ENCODE peak calls at places on chromosomes 16 and 17, in ten cellular contexts. S, I, T, K, L, D, V, J, W and C are unnamed samples.

GRCh38 chr16:85448557-85449194 is 164.4 kb upstream of the GSE1 start:
- DNase-seq in L (peak), K (no peak), W (peak), S (no peak), J (no peak), T (peak), I (no peak), V (no peak), D (no peak), C (no peak)

GRCh38 chr16:4454618-4455017 is 19.8 kb downstream of the NMRAL1 start:
- DNase-seq in K (no peak), I (no peak), S (no peak), D (no peak), J (no peak), W (no peak), T (no peak), L (no peak), V (no peak), C (no peak)

GRCh38 chr17:29778936-29779811 is 150.9 kb downstream of the SSH2 start:
- DNase-seq in J (peak), L (peak), K (peak), T (peak), V (peak), I (peak), D (peak), W (peak), S (peak), C (peak)

GRCh38 chr17:8095361-8095760 is 7.8 kb upstream of the ALOX12B start:
- DNase-seq in K (no peak), W (no peak), J (no peak), S (no peak), L (no peak), D (no peak), V (no peak), I (no peak), T (no peak), C (no peak)

GRCh38 chr17:66667491-66668030 is 167.4 kb upstream of the CACNG5 start:
- DNase-seq in T (no peak), K (no peak), J (no peak), S (no peak), W (peak), V (no peak), D (no peak), I (no peak), L (peak), C (no peak)

GRCh38 chr16:23504453-23505179 is 5.7 kb downstream of the GGA2 start:
- DNase-seq in W (peak), L (peak), V (peak), S (peak), K (peak), D (peak), T (no peak), J (peak), I (peak), C (peak)

GRCh38 chr17:55743103-55743679 is 7.7 kb upstream of the PCTP start:
- DNase-seq in D (no peak), L (no peak), S (peak), V (peak), K (no peak), I (peak), T (no peak), J (no peak), W (no peak), C (no peak)

GRCh38 chr17:61849674-61850073 is 13.7 kb downstream of the BRIP1 start:
- DNase-seq in J (no peak), W (no peak), T (no peak), I (no peak), D (no peak), S (no peak), L (no peak), K (no peak), V (no peak), C (no peak)

GRCh38 chr17:51435171-51435552 is 174.8 kb downstream of the UTP18 start:
- DNase-seq in J (no peak), L (no peak), V (no peak), S (no peak), W (no peak), D (no peak), I (no peak), K (no peak), T (no peak), C (no peak)

GRCh38 chr16:85157813-85158701 is 45.8 kb upstream of the CIBAR2 start:
- DNase-seq in V (peak), J (no peak), K (no peak), T (no peak), I (no peak), D (no peak), L (no peak), W (no peak), S (no peak), C (no peak)

GRCh38 chr17:38906429-38907172 is 18.8 kb upstream of the LASP1NB start:
- DNase-seq in I (no peak), V (no peak), L (no peak), S (no peak), K (no peak), J (no peak), D (no peak), T (no peak), W (no peak), C (no peak)

GRCh38 chr17:73562896-73563295 is 81.3 kb downstream of the SDK2 start:
- DNase-seq in S (no peak), J (peak), I (peak), D (no peak), L (no peak), V (no peak), W (no peak), K (no peak), T (no peak), C (no peak)

GRCh38 chr16:67531247-67531646 is 2.6 kb downstream of the RIPOR1 start:
- DNase-seq in J (no peak), W (no peak), T (no peak), V (no peak), L (no peak), D (no peak), S (no peak), K (peak), I (no peak), C (no peak)

GRCh38 chr16:30185683-30186421 is 2.5 kb downstream of the CORO1A start:
- DNase-seq in D (peak), S (peak), J (no peak), I (no peak), V (no peak), L (peak), T (no peak), W (peak), K (peak), C (no peak)

GRCh38 chr16:6091021-6091420 is 993.4 kb upstream of the EEF2KMT start:
- DNase-seq in V (no peak), W (no peak), L (no peak), S (no peak), D (no peak), I (no peak), J (no peak), K (no peak), T (no peak), C (no peak)

GRCh38 chr17:64357191-64357981 is 33.3 kb downstream of the PECAM1 start:
- DNase-seq in J (peak), K (peak), S (peak), V (no peak), L (no peak), D (peak), W (no peak), I (peak), T (no peak), C (peak)

GRCh38 chr16:23145186-23145585 is 4.1 kb downstream of the USP31 start:
- DNase-seq in K (no peak), D (no peak), V (no peak), S (no peak), T (no peak), W (no peak), J (peak), L (no peak), I (peak), C (no peak)

GRCh38 chr17:37741334-37742113 is 3.3 kb downstream of the HNF1B start:
- DNase-seq in K (peak), T (no peak), L (no peak), W (no peak), I (no peak), J (no peak), V (no peak), S (no peak), D (no peak), C (no peak)

GRCh38 chr17:48262982-48263586 is 155.5 kb downstream of the SNX11 start:
- DNase-seq in K (no peak), I (peak), J (no peak), T (peak), V (no peak), D (no peak), S (no peak), W (no peak), L (no peak), C (peak)

GRCh38 chr17:32628645-32629044 is 141.9 kb downstream of the CDK5R1 start:
- DNase-seq in V (no peak), W (no peak), I (no peak), K (no peak), S (no peak), T (no peak), D (no peak), L (no peak), J (no peak), C (no peak)

GRCh38 chr17:51251010-51251409 is 8.8 kb downstream of the MBTD1 start:
- DNase-seq in S (no peak), I (no peak), J (no peak), K (no peak), W (no peak), T (no peak), V (no peak), L (no peak), D (no peak), C (no peak)

GRCh38 chr16:51175081-51175480 is 24.0 kb upstream of the SALL1 start:
- DNase-seq in W (no peak), D (no peak), L (no peak), V (no peak), K (no peak), J (no peak), S (no peak), T (no peak), I (no peak), C (no peak)

GRCh38 chr17:32755045-32755805 is 121.7 kb downstream of the MYO1D start:
- DNase-seq in V (peak), D (no peak), I (peak), K (peak), S (no peak), J (no peak), L (no peak), W (no peak), T (peak), C (no peak)